ENCODE peak calls at places on chromosomes 3 and 15, in seven cellular contexts. L, J, P, N, U, D and Z are unnamed samples.

GRCh38 chr15:77738038-77738370 is 105.3 kb upstream of the LINGO1 start:
- DNase-seq in L (no peak), J (no peak), P (no peak), N (no peak), U (no peak), D (no peak), Z (no peak)

GRCh38 chr3:177831361-177831760 is 634.1 kb upstream of the TBL1XR1 start:
- DNase-seq in L (no peak), J (no peak), P (no peak), N (no peak), U (no peak), D (no peak), Z (no peak)

GRCh38 chr3:69343875-69344274 is 42.0 kb downstream of the FRMD4B start:
- DNase-seq in L (no peak), J (no peak), P (no peak), N (no peak), U (no peak), D (no peak), Z (no peak)

GRCh38 chr3:114527036-114527644 is 233.3 kb downstream of the TIGIT start:
- DNase-seq in L (no peak), J (no peak), P (no peak), N (no peak), U (no peak), D (no peak), Z (no peak)

GRCh38 chr3:146550743-146551510 is 6.5 kb upstream of the PLSCR1 start:
- DNase-seq in L (no peak), J (no peak), P (peak), N (no peak), U (no peak), D (no peak), Z (no peak)

GRCh38 chr15:101277943-101278564 is 769 bp upstream of the SELENOS start:
- DNase-seq in L (no peak), J (no peak), P (no peak), N (no peak), U (no peak), D (no peak), Z (peak)

GRCh38 chr3:108088697-108089096 is 2.1 kb downstream of the CD47 start:
- DNase-seq in L (no peak), J (no peak), P (no peak), N (no peak), U (no peak), D (no peak), Z (no peak)

GRCh38 chr15:74489518-74490338 is 28.8 kb upstream of the UBL7 start:
- DNase-seq in L (peak), J (peak), P (peak), N (peak), U (no peak), D (peak), Z (peak)

GRCh38 chr3:125054436-125055164 is 1.2 kb downstream of the HEG1 start:
- DNase-seq in L (no peak), J (no peak), P (peak), N (peak), U (no peak), D (no peak), Z (no peak)

GRCh38 chr3:60992395-60992794 is 258.9 kb downstream of the FHIT start:
- DNase-seq in L (no peak), J (peak), P (peak), N (no peak), U (no peak), D (no peak), Z (no peak)

GRCh38 chr15:78541744-78542034 is 1.4 kb downstream of the PSMA4 start:
- DNase-seq in L (no peak), J (no peak), P (no peak), N (no peak), U (no peak), D (no peak), Z (no peak)

GRCh38 chr3:189530822-189531221 is 100.4 kb upstream of the TP63 start:
- DNase-seq in L (no peak), J (no peak), P (no peak), N (no peak), U (no peak), D (no peak), Z (no peak)

GRCh38 chr3:14508966-14509795 is 31.0 kb downstream of the GRIP2 start:
- DNase-seq in L (peak), J (peak), P (peak), N (peak), U (peak), D (peak), Z (peak)

GRCh38 chr3:123652346-123652984 is 67.6 kb upstream of the HACD2 start:
- DNase-seq in L (peak), J (peak), P (peak), N (peak), U (peak), D (peak), Z (peak)

DNA sequence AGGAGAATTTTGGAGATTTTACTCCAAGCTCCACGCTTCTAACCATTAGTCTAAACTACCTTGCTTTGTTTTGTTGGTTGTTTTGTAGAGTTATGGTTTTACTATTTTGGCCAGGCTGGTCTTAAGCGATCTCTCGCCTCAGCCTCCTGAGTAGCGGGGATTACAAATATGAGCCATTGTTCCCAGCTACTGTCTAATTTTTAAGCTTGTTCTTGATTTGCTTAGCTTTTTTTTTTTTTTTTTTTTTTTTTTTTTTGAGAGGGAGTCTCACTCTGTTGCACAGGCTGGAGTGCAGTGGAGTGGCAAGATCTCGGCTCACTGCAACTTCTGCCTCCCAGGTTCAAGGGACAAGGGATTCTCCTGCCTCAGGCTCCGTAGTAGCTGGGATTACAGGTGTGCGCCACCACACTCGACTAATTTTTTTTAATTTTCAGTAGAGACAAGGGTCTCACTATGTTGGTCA is 28.5 kb downstream of the EFCAB12 start:
- DNase-seq in L (no peak), J (no peak), P (no peak), N (peak), U (no peak), D (no peak), Z (no peak)
- TF ChIP-seq POLR2A in L (peak), J (no peak), P (peak), N (no peak), U (peak), D (peak), Z (no peak)

DNA sequence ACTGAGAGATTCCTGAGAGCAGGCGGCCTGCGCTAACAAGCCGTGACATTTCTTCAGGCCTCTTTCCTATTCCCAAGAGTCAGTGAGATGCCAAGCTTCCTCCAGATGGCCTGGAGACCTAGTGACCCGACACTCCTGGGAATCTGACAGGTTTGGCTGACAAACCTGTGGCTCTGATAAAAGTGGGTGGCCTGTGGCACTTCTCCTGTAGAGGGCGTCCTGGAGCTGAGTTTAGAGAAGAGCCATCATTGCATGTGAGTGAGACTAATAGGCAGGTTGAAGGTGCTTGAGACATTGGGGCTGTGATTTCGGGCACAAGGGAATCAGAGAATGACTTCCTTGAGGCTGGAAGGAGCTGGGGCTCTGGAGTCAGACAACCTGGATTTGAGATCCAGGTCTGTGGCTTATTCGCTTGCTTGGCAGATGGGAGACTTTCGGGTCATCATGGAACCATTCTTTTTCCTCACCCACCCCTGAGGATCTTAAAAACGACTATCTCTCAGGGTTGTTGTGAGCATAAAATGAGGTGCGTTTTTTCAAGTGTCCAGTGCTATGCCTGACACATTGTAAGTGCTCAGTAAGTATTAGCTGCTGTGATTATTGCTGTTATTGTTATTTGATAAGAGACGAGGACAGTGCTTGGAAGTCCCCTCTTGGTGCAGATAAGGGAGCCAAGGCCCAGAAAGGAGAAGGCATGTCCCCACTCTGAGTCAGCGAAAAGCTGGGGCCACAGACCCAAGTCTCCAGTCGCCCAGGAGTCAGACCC is 77.2 kb downstream of the SCN10A start:
- DNase-seq in L (no peak), J (peak), P (peak), N (peak), U (no peak), D (no peak), Z (no peak)
- TF ChIP-seq CTCF in L (peak), J (peak), P (peak), N (no peak), U (no peak), D (no peak), Z (no peak)

GRCh38 chr3:11609481-11609880 is 34.2 kb downstream of the VGLL4 start:
- DNase-seq in L (no peak), J (no peak), P (no peak), N (no peak), U (no peak), D (no peak), Z (no peak)
- H3K4me3 ChIP-seq in L (no peak), J (no peak), P (no peak), N (no peak), U (peak), D (no peak), Z (no peak)

DNA sequence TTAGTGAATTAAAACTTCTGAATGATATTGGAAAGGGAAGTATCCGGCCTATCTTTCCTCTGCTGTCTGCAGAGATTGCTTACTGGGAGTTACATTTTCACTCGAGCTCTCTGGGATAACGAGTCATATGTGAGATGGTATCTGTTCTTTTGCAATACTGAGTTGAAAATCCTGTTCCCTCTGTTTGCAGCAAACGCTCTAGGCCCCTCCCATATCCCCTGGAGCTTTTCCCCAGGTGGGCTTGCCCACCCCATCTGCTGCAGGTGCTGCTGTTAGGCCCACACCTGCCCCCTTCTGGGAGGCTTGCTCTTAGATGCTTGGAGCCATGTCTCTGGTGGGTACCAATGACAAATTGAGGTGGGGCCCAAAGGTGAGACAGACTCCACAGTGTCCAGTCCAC is 42.7 kb upstream of the MTMR10 start:
- DNase-seq in L (no peak), J (no peak), P (no peak), N (no peak), U (no peak), D (no peak), Z (no peak)
- TF ChIP-seq POLR2A in L (no peak), J (no peak), P (no peak), N (no peak), U (no peak), D (no peak), Z (no peak)

DNA sequence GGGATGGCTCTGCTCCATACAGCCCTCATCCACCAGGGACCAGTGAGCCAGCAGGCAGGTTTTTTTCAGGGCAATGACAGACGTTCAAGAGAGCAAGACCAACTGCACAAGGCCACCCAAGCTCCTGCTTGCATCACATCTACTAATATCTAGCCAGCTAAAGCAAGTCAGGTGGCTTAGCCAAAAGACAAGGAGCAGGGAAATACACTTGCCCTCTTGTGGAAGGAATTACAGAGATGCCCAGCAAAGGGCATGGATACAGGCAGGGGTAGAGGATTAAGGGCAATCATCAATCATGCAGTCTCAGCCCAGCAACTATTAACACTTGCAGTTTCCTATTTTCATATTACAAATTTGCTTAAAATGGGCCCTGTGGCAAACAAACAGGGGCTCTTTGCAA is 81.5 kb upstream of the NTRK3 start:
- DNase-seq in L (no peak), J (no peak), P (no peak), N (no peak), U (no peak), D (no peak), Z (no peak)
- TF ChIP-seq CTCF in L (no peak), J (no peak), P (no peak), N (no peak), U (no peak), D (no peak), Z (no peak)

DNA sequence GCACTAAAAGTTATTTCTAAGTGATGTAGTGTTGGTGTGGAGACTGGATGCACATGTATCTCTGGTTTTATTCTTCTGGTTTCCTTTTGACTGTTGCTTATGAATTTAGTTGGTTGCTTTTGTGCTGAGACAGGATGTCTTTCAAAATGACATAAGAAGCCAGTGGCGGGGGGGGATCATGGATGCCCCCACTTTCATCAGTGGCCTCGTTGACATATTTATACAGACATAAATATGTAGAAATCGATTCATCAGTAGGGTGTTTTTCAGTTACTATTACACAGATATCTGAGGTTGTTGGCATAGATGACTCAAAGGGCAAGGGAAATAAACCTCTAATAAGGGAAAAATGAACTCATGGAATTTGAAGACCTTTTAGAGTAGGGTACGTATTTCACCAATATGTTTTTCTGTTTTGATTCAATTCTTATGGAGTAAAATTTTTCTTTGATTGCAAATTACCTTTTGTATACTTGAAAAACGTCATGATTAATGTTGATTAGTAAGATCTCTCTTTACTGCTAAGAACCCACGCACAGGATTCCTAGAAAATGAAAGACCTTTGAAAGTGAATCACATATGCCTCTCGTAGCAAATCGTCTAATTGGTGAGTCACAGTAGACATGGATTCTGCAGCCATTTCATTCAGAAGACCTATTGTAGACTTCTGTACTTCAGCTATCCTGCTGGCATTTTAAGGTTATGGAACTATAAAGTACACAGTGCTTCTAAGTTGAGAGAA is 97.4 kb upstream of the RBMS3 start:
- DNase-seq in L (no peak), J (no peak), P (no peak), N (no peak), U (no peak), D (no peak), Z (no peak)
- H3K4me3 ChIP-seq in L (no peak), J (no peak), P (no peak), N (no peak), U (peak), D (no peak), Z (no peak)